ENCODE peak calls at places on chromosomes 4 and X, in ten cellular contexts. One of them, this sample, is unnamed.

GRCh38 chr4:5828005-5828391 is 64.9 kb downstream of the CRMP1 start:
- DNase-seq in neuronal stem cell: no peak
- DNase-seq in left ventricle myocardium inferior: no peak
- DNase-seq in CD8-positive, alpha-beta memory T cell: no peak
- DNase-seq in body of pancreas: no peak
- DNase-seq in heart left ventricle: no peak
- DNase-seq in aorta: no peak
- DNase-seq in GM23338: no peak
- DNase-seq in pancreas: no peak
- DNase-seq in heart right ventricle: no peak
- DNase-seq in this sample: no peak

GRCh38 chr4:100190643-100191600 is 654 bp upstream of the DDIT4L start:
- DNase-seq in neuronal stem cell: peak; percentile 36
- DNase-seq in aorta: no peak
- DNase-seq in CD8-positive, alpha-beta memory T cell: no peak
- DNase-seq in heart left ventricle: no peak
- DNase-seq in pancreas: no peak
- DNase-seq in body of pancreas: peak; percentile 24
- DNase-seq in heart right ventricle: no peak
- DNase-seq in GM23338: peak; percentile 49
- DNase-seq in left ventricle myocardium inferior: no peak
- DNase-seq in this sample: no peak

GRCh38 chr4:55722132-55722531 is 86.0 kb upstream of the NMU start:
- DNase-seq in neuronal stem cell: no peak
- DNase-seq in pancreas: no peak
- DNase-seq in heart right ventricle: no peak
- DNase-seq in heart left ventricle: no peak
- DNase-seq in CD8-positive, alpha-beta memory T cell: no peak
- DNase-seq in body of pancreas: peak; percentile 8
- DNase-seq in GM23338: no peak
- DNase-seq in aorta: no peak
- DNase-seq in left ventricle myocardium inferior: no peak
- DNase-seq in this sample: no peak

GRCh38 chr4:150173854-150174398 is 95.7 kb downstream of the DCLK2 start:
- DNase-seq in body of pancreas: no peak
- DNase-seq in heart right ventricle: no peak
- DNase-seq in heart left ventricle: peak; percentile 34
- DNase-seq in left ventricle myocardium inferior: no peak
- DNase-seq in neuronal stem cell: no peak
- DNase-seq in GM23338: no peak
- DNase-seq in CD8-positive, alpha-beta memory T cell: no peak
- DNase-seq in aorta: no peak
- DNase-seq in pancreas: no peak
- DNase-seq in this sample: no peak

GRCh38 chrX:154378059-154378798 is 866 bp upstream of the EMD start:
- DNase-seq in neuronal stem cell: no peak
- DNase-seq in pancreas: peak; percentile 98
- DNase-seq in left ventricle myocardium inferior: peak; percentile 56
- DNase-seq in CD8-positive, alpha-beta memory T cell: peak; percentile 40
- DNase-seq in body of pancreas: peak; percentile 73
- DNase-seq in GM23338: peak; percentile 47
- DNase-seq in heart left ventricle: peak; percentile 68
- DNase-seq in heart right ventricle: peak; percentile 67
- DNase-seq in aorta: peak; percentile 90
- DNase-seq in this sample: peak; percentile 62

GRCh38 chr4:127965803-127966175 is 583 bp downstream of the ABHD18 start:
- DNase-seq in GM23338: peak; percentile 82
- DNase-seq in neuronal stem cell: no peak
- DNase-seq in aorta: no peak
- DNase-seq in heart left ventricle: peak; percentile 51
- DNase-seq in CD8-positive, alpha-beta memory T cell: peak; percentile 65
- DNase-seq in pancreas: peak; percentile 79
- DNase-seq in left ventricle myocardium inferior: peak; percentile 32
- DNase-seq in heart right ventricle: peak; percentile 19
- DNase-seq in body of pancreas: peak; percentile 87
- DNase-seq in this sample: peak; percentile 64

GRCh38 chrX:77160301-77160700 is 286.9 kb upstream of the FGF16 start:
- DNase-seq in heart right ventricle: peak; percentile 8
- DNase-seq in CD8-positive, alpha-beta memory T cell: no peak
- DNase-seq in body of pancreas: no peak
- DNase-seq in pancreas: no peak
- DNase-seq in heart left ventricle: no peak
- DNase-seq in GM23338: peak; percentile 49
- DNase-seq in neuronal stem cell: no peak
- DNase-seq in aorta: no peak
- DNase-seq in left ventricle myocardium inferior: no peak
- DNase-seq in this sample: no peak

GRCh38 chr4:159446266-159446976 is 343.5 kb downstream of the RAPGEF2 start:
- DNase-seq in left ventricle myocardium inferior: no peak
- DNase-seq in neuronal stem cell: peak; percentile 53
- DNase-seq in body of pancreas: peak; percentile 41
- DNase-seq in heart left ventricle: peak; percentile 40
- DNase-seq in aorta: no peak
- DNase-seq in pancreas: peak; percentile 35
- DNase-seq in GM23338: peak; percentile 84
- DNase-seq in heart right ventricle: peak; percentile 16
- DNase-seq in CD8-positive, alpha-beta memory T cell: no peak
- DNase-seq in this sample: peak; percentile 70

GRCh38 chr4:14364953-14365533 is 637.2 kb upstream of the CPEB2 start:
- DNase-seq in left ventricle myocardium inferior: no peak
- DNase-seq in aorta: no peak
- DNase-seq in heart right ventricle: no peak
- DNase-seq in neuronal stem cell: no peak
- DNase-seq in pancreas: no peak
- DNase-seq in CD8-positive, alpha-beta memory T cell: no peak
- DNase-seq in heart left ventricle: no peak
- DNase-seq in body of pancreas: no peak
- DNase-seq in GM23338: peak; percentile 17
- DNase-seq in this sample: no peak

GRCh38 chr4:7867191-7867590 is 72.5 kb downstream of the AFAP1 start:
- DNase-seq in left ventricle myocardium inferior: no peak
- DNase-seq in CD8-positive, alpha-beta memory T cell: no peak
- DNase-seq in body of pancreas: no peak
- DNase-seq in heart left ventricle: no peak
- DNase-seq in GM23338: no peak
- DNase-seq in neuronal stem cell: no peak
- DNase-seq in heart right ventricle: no peak
- DNase-seq in pancreas: no peak
- DNase-seq in aorta: no peak
- DNase-seq in this sample: no peak

GRCh38 chr4:100314057-100314456 is 123.8 kb upstream of the DDIT4L start:
- DNase-seq in pancreas: no peak
- DNase-seq in heart left ventricle: no peak
- DNase-seq in left ventricle myocardium inferior: no peak
- DNase-seq in neuronal stem cell: no peak
- DNase-seq in CD8-positive, alpha-beta memory T cell: no peak
- DNase-seq in body of pancreas: no peak
- DNase-seq in aorta: no peak
- DNase-seq in heart right ventricle: no peak
- DNase-seq in GM23338: peak; percentile 13
- DNase-seq in this sample: no peak

GRCh38 chr4:61202100-61202637 is 2.0 kb downstream of the ADGRL3 start:
- DNase-seq in CD8-positive, alpha-beta memory T cell: no peak
- DNase-seq in neuronal stem cell: peak; percentile 27
- DNase-seq in heart left ventricle: peak; percentile 33
- DNase-seq in pancreas: no peak
- DNase-seq in body of pancreas: no peak
- DNase-seq in GM23338: peak; percentile 61
- DNase-seq in aorta: peak; percentile 81
- DNase-seq in heart right ventricle: peak; percentile 22
- DNase-seq in left ventricle myocardium inferior: peak; percentile 18
- DNase-seq in this sample: peak; percentile 48

GRCh38 chr4:21507439-21507838 is 441.1 kb downstream of the KCNIP4 start:
- DNase-seq in neuronal stem cell: no peak
- DNase-seq in aorta: no peak
- DNase-seq in heart left ventricle: no peak
- DNase-seq in left ventricle myocardium inferior: no peak
- DNase-seq in body of pancreas: no peak
- DNase-seq in CD8-positive, alpha-beta memory T cell: no peak
- DNase-seq in GM23338: peak; percentile 46
- DNase-seq in pancreas: no peak
- DNase-seq in heart right ventricle: no peak
- DNase-seq in this sample: no peak

GRCh38 chr4:8607603-8608481 is 15.3 kb downstream of the CPZ start:
- DNase-seq in left ventricle myocardium inferior: no peak
- DNase-seq in body of pancreas: peak; percentile 52
- DNase-seq in neuronal stem cell: peak; percentile 70
- DNase-seq in CD8-positive, alpha-beta memory T cell: peak; percentile 14
- DNase-seq in heart left ventricle: no peak
- DNase-seq in GM23338: peak; percentile 88
- DNase-seq in heart right ventricle: peak; percentile 54
- DNase-seq in pancreas: peak; percentile 48
- DNase-seq in aorta: no peak
- DNase-seq in this sample: no peak

GRCh38 chr4:120843840-120844527 is 78.5 kb downstream of the PRDM5 start:
- DNase-seq in pancreas: peak; percentile 16
- DNase-seq in heart left ventricle: no peak
- DNase-seq in CD8-positive, alpha-beta memory T cell: no peak
- DNase-seq in GM23338: peak; percentile 70
- DNase-seq in aorta: no peak
- DNase-seq in neuronal stem cell: no peak
- DNase-seq in left ventricle myocardium inferior: peak; percentile 16
- DNase-seq in body of pancreas: peak; percentile 46
- DNase-seq in heart right ventricle: peak; percentile 21
- DNase-seq in this sample: no peak

GRCh38 chrX:71606536-71607216 is 11.6 kb downstream of the CXCR3 start:
- DNase-seq in neuronal stem cell: no peak
- DNase-seq in aorta: peak; percentile 10
- DNase-seq in body of pancreas: no peak
- DNase-seq in GM23338: no peak
- DNase-seq in CD8-positive, alpha-beta memory T cell: no peak
- DNase-seq in heart left ventricle: no peak
- DNase-seq in left ventricle myocardium inferior: no peak
- DNase-seq in pancreas: no peak
- DNase-seq in heart right ventricle: no peak
- DNase-seq in this sample: no peak

GRCh38 chr4:141660880-141661279 is 24.5 kb downstream of the IL15 start:
- DNase-seq in left ventricle myocardium inferior: no peak
- DNase-seq in heart left ventricle: no peak
- DNase-seq in GM23338: no peak
- DNase-seq in CD8-positive, alpha-beta memory T cell: no peak
- DNase-seq in body of pancreas: no peak
- DNase-seq in neuronal stem cell: no peak
- DNase-seq in aorta: no peak
- DNase-seq in heart right ventricle: no peak
- DNase-seq in pancreas: no peak
- DNase-seq in this sample: no peak

GRCh38 chrX:9825129-9825865 is 39.1 kb downstream of the SHROOM2 start:
- DNase-seq in aorta: no peak
- DNase-seq in GM23338: no peak
- DNase-seq in CD8-positive, alpha-beta memory T cell: no peak
- DNase-seq in body of pancreas: no peak
- DNase-seq in pancreas: no peak
- DNase-seq in heart right ventricle: no peak
- DNase-seq in left ventricle myocardium inferior: no peak
- DNase-seq in neuronal stem cell: no peak
- DNase-seq in heart left ventricle: no peak
- DNase-seq in this sample: no peak
- H3K27ac ChIP-seq in aorta: no peak overlapping the region
- H3K27ac ChIP-seq in GM23338: no peak overlapping the region
- H3K27ac ChIP-seq in CD8-positive, alpha-beta memory T cell: no peak overlapping the region
- H3K27ac ChIP-seq in body of pancreas: no peak overlapping the region
- H3K27ac ChIP-seq in pancreas: no peak overlapping the region
- H3K27ac ChIP-seq in heart right ventricle: no peak overlapping the region
- H3K27ac ChIP-seq in left ventricle myocardium inferior: no peak overlapping the region
- H3K27ac ChIP-seq in neuronal stem cell: no peak overlapping the region
- H3K27ac ChIP-seq in heart left ventricle: no peak overlapping the region
- H3K27ac ChIP-seq in this sample: no peak overlapping the region

GRCh38 chr4:133775469-133775868 is 426.1 kb downstream of the PABPC4L start:
- DNase-seq in heart left ventricle: no peak
- DNase-seq in body of pancreas: no peak
- DNase-seq in GM23338: no peak
- DNase-seq in CD8-positive, alpha-beta memory T cell: no peak
- DNase-seq in aorta: no peak
- DNase-seq in heart right ventricle: no peak
- DNase-seq in left ventricle myocardium inferior: no peak
- DNase-seq in neuronal stem cell: no peak
- DNase-seq in pancreas: no peak
- DNase-seq in this sample: no peak
- H3K27ac ChIP-seq in heart left ventricle: no peak overlapping the region
- H3K27ac ChIP-seq in body of pancreas: no peak overlapping the region
- H3K27ac ChIP-seq in GM23338: no peak overlapping the region
- H3K27ac ChIP-seq in CD8-positive, alpha-beta memory T cell: no peak overlapping the region
- H3K27ac ChIP-seq in aorta: no peak overlapping the region
- H3K27ac ChIP-seq in heart right ventricle: no peak overlapping the region
- H3K27ac ChIP-seq in left ventricle myocardium inferior: no peak overlapping the region
- H3K27ac ChIP-seq in neuronal stem cell: no peak overlapping the region
- H3K27ac ChIP-seq in pancreas: no peak overlapping the region
- H3K27ac ChIP-seq in this sample: no peak overlapping the region

GRCh38 chr4:187883049-187883448 is 112.5 kb upstream of the ZFP42 start:
- DNase-seq in neuronal stem cell: no peak
- DNase-seq in body of pancreas: no peak
- DNase-seq in GM23338: peak; percentile 11
- DNase-seq in CD8-positive, alpha-beta memory T cell: no peak
- DNase-seq in heart left ventricle: no peak
- DNase-seq in left ventricle myocardium inferior: no peak
- DNase-seq in pancreas: no peak
- DNase-seq in heart right ventricle: no peak
- DNase-seq in aorta: no peak
- DNase-seq in this sample: no peak

GRCh38 chr4:187887886-187888285 is 107.7 kb upstream of the ZFP42 start:
- DNase-seq in heart left ventricle: no peak
- DNase-seq in pancreas: no peak
- DNase-seq in neuronal stem cell: no peak
- DNase-seq in heart right ventricle: no peak
- DNase-seq in aorta: no peak
- DNase-seq in left ventricle myocardium inferior: no peak
- DNase-seq in GM23338: no peak
- DNase-seq in CD8-positive, alpha-beta memory T cell: no peak
- DNase-seq in body of pancreas: no peak
- DNase-seq in this sample: no peak

DNA sequence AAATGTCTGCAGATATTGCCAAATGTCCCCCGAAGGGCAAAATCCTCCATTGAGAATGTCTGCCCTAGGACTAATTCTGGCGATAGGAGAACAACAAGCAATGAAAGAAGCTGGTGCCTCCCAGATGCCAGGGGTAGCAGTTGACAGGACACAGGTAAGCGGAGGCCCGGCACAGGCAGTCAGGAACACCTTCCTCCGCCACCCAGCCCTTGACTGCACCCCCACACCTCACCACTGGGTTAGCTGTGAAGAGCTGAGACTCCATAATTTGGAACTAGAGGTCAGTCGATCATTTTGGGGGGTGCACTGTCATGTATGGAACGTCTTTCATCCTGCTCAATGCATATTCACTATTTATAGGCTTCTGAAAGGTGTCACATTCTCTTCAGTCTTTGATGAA is 111.7 kb upstream of the ZFP42 start:
- DNase-seq in CD8-positive, alpha-beta memory T cell: no peak
- DNase-seq in left ventricle myocardium inferior: no peak
- DNase-seq in GM23338: peak; percentile 32
- DNase-seq in body of pancreas: no peak
- DNase-seq in neuronal stem cell: no peak
- DNase-seq in heart left ventricle: no peak
- DNase-seq in aorta: no peak
- DNase-seq in pancreas: no peak
- DNase-seq in heart right ventricle: no peak
- DNase-seq in this sample: no peak
- H3K27ac ChIP-seq in CD8-positive, alpha-beta memory T cell: no peak overlapping the region
- H3K27ac ChIP-seq in left ventricle myocardium inferior: no peak overlapping the region
- H3K27ac ChIP-seq in GM23338: no peak overlapping the region
- H3K27ac ChIP-seq in body of pancreas: no peak overlapping the region
- H3K27ac ChIP-seq in neuronal stem cell: no peak overlapping the region
- H3K27ac ChIP-seq in heart left ventricle: no peak overlapping the region
- H3K27ac ChIP-seq in aorta: no peak overlapping the region
- H3K27ac ChIP-seq in pancreas: no peak overlapping the region
- H3K27ac ChIP-seq in heart right ventricle: no peak overlapping the region
- H3K27ac ChIP-seq in this sample: no peak overlapping the region

GRCh38 chr4:33068539-33068938 is 2348.4 kb downstream of the PCDH7 start:
- DNase-seq in CD8-positive, alpha-beta memory T cell: no peak
- DNase-seq in heart right ventricle: no peak
- DNase-seq in aorta: no peak
- DNase-seq in body of pancreas: no peak
- DNase-seq in heart left ventricle: no peak
- DNase-seq in pancreas: no peak
- DNase-seq in GM23338: no peak
- DNase-seq in neuronal stem cell: no peak
- DNase-seq in left ventricle myocardium inferior: no peak
- DNase-seq in this sample: no peak
- H3K27ac ChIP-seq in CD8-positive, alpha-beta memory T cell: no peak overlapping the region
- H3K27ac ChIP-seq in heart right ventricle: no peak overlapping the region
- H3K27ac ChIP-seq in aorta: no peak overlapping the region
- H3K27ac ChIP-seq in body of pancreas: no peak overlapping the region
- H3K27ac ChIP-seq in heart left ventricle: no peak overlapping the region
- H3K27ac ChIP-seq in pancreas: no peak overlapping the region
- H3K27ac ChIP-seq in GM23338: no peak overlapping the region
- H3K27ac ChIP-seq in neuronal stem cell: no peak overlapping the region
- H3K27ac ChIP-seq in left ventricle myocardium inferior: no peak overlapping the region
- H3K27ac ChIP-seq in this sample: no peak overlapping the region

This sample was measured in caudate nucleus.